ENCODE peak calls at places on chromosomes 2 and 18, in ten cellular contexts. One of them, this sample, is unnamed. For H3K27me3 and H3K4me1, the result is how much of the 10 kb centered on the place peaks cover.

GRCh38 chr2:46386763-46387162 is 89.6 kb downstream of the EPAS1 start:
- DNase-seq in thoracic aorta: no peak
- DNase-seq in mesendoderm: no peak
- DNase-seq in H9: peak
- DNase-seq in esophagus squamous epithelium: no peak
- DNase-seq in psoas muscle: no peak
- DNase-seq in left ventricle myocardium inferior: no peak
- DNase-seq in astrocyte: no peak
- DNase-seq in breast epithelium: no peak
- DNase-seq in foreskin keratinocyte: no peak
- DNase-seq in this sample: no peak

GRCh38 chr2:219595250-219595649 is 2.4 kb upstream of the STK11IP start:
- DNase-seq in thoracic aorta: no peak
- DNase-seq in mesendoderm: peak
- DNase-seq in H9: no peak
- DNase-seq in esophagus squamous epithelium: no peak
- DNase-seq in psoas muscle: no peak
- DNase-seq in left ventricle myocardium inferior: no peak
- DNase-seq in astrocyte: peak
- DNase-seq in breast epithelium: no peak
- DNase-seq in foreskin keratinocyte: no peak
- DNase-seq in this sample: no peak

GRCh38 chr2:39728941-39729351 is 50.1 kb downstream of the THUMPD2 start:
- DNase-seq in thoracic aorta: no peak
- DNase-seq in mesendoderm: peak
- DNase-seq in H9: peak
- DNase-seq in esophagus squamous epithelium: no peak
- DNase-seq in psoas muscle: peak
- DNase-seq in left ventricle myocardium inferior: no peak
- DNase-seq in astrocyte: peak
- DNase-seq in breast epithelium: no peak
- DNase-seq in foreskin keratinocyte: no peak
- DNase-seq in this sample: no peak

GRCh38 chr18:62281684-62282083 is 43.4 kb upstream of the TNFRSF11A start:
- DNase-seq in thoracic aorta: no peak
- DNase-seq in mesendoderm: no peak
- DNase-seq in H9: no peak
- DNase-seq in esophagus squamous epithelium: no peak
- DNase-seq in psoas muscle: no peak
- DNase-seq in left ventricle myocardium inferior: no peak
- DNase-seq in astrocyte: peak
- DNase-seq in breast epithelium: no peak
- DNase-seq in foreskin keratinocyte: peak
- DNase-seq in this sample: no peak

GRCh38 chr18:77131100-77131651 is 1.4 kb downstream of the MBP start:
- DNase-seq in thoracic aorta: no peak
- DNase-seq in mesendoderm: no peak
- DNase-seq in H9: no peak
- DNase-seq in esophagus squamous epithelium: no peak
- DNase-seq in psoas muscle: peak
- DNase-seq in left ventricle myocardium inferior: peak
- DNase-seq in astrocyte: no peak
- DNase-seq in breast epithelium: no peak
- DNase-seq in foreskin keratinocyte: no peak
- DNase-seq in this sample: peak

GRCh38 chr18:11392974-11393373 is 216.4 kb upstream of the SLC35G4 start:
- DNase-seq in thoracic aorta: no peak
- DNase-seq in mesendoderm: no peak
- DNase-seq in H9: no peak
- DNase-seq in esophagus squamous epithelium: no peak
- DNase-seq in psoas muscle: no peak
- DNase-seq in left ventricle myocardium inferior: no peak
- DNase-seq in astrocyte: no peak
- DNase-seq in breast epithelium: no peak
- DNase-seq in foreskin keratinocyte: no peak
- DNase-seq in this sample: no peak

GRCh38 chr2:171297951-171298350 is 135.8 kb downstream of the METTL8 start:
- DNase-seq in thoracic aorta: no peak
- DNase-seq in mesendoderm: no peak
- DNase-seq in H9: no peak
- DNase-seq in esophagus squamous epithelium: no peak
- DNase-seq in psoas muscle: no peak
- DNase-seq in left ventricle myocardium inferior: no peak
- DNase-seq in astrocyte: peak
- DNase-seq in breast epithelium: no peak
- DNase-seq in foreskin keratinocyte: no peak
- DNase-seq in this sample: no peak

GRCh38 chr2:83744830-83745229 is 714.2 kb downstream of the SUCLG1 start:
- DNase-seq in thoracic aorta: no peak
- DNase-seq in mesendoderm: no peak
- DNase-seq in H9: no peak
- DNase-seq in esophagus squamous epithelium: no peak
- DNase-seq in psoas muscle: no peak
- DNase-seq in left ventricle myocardium inferior: no peak
- DNase-seq in astrocyte: no peak
- DNase-seq in breast epithelium: no peak
- DNase-seq in foreskin keratinocyte: no peak
- DNase-seq in this sample: no peak

GRCh38 chr2:185984670-185985069 is 246.1 kb downstream of the FSIP2 start:
- DNase-seq in thoracic aorta: no peak
- DNase-seq in mesendoderm: peak
- DNase-seq in H9: no peak
- DNase-seq in esophagus squamous epithelium: no peak
- DNase-seq in psoas muscle: no peak
- DNase-seq in left ventricle myocardium inferior: no peak
- DNase-seq in astrocyte: peak
- DNase-seq in breast epithelium: no peak
- DNase-seq in foreskin keratinocyte: no peak
- DNase-seq in this sample: no peak

GRCh38 chr2:64987001-64987962 is 1.9 kb upstream of the SLC1A4 start:
- DNase-seq in thoracic aorta: no peak
- DNase-seq in mesendoderm: no peak
- DNase-seq in H9: no peak
- DNase-seq in esophagus squamous epithelium: no peak
- DNase-seq in psoas muscle: no peak
- DNase-seq in left ventricle myocardium inferior: no peak
- DNase-seq in astrocyte: peak
- DNase-seq in breast epithelium: no peak
- DNase-seq in foreskin keratinocyte: peak
- DNase-seq in this sample: peak

GRCh38 chr18:3688682-3689081 is 238.7 kb downstream of the TGIF1 start:
- DNase-seq in thoracic aorta: no peak
- DNase-seq in mesendoderm: peak
- DNase-seq in H9: peak
- DNase-seq in esophagus squamous epithelium: no peak
- DNase-seq in psoas muscle: no peak
- DNase-seq in left ventricle myocardium inferior: no peak
- DNase-seq in astrocyte: peak
- DNase-seq in breast epithelium: no peak
- DNase-seq in foreskin keratinocyte: peak
- DNase-seq in this sample: no peak

GRCh38 chr18:58525517-58525916 is 103.4 kb downstream of the ALPK2 start:
- DNase-seq in thoracic aorta: no peak
- DNase-seq in mesendoderm: no peak
- DNase-seq in H9: no peak
- DNase-seq in esophagus squamous epithelium: no peak
- DNase-seq in psoas muscle: no peak
- DNase-seq in left ventricle myocardium inferior: no peak
- DNase-seq in astrocyte: peak
- DNase-seq in breast epithelium: no peak
- DNase-seq in foreskin keratinocyte: no peak
- DNase-seq in this sample: no peak

GRCh38 chr2:188811522-188811921 is 162.7 kb upstream of the COL3A1 start:
- DNase-seq in thoracic aorta: no peak
- DNase-seq in mesendoderm: no peak
- DNase-seq in H9: no peak
- DNase-seq in esophagus squamous epithelium: no peak
- DNase-seq in psoas muscle: no peak
- DNase-seq in left ventricle myocardium inferior: no peak
- DNase-seq in astrocyte: peak
- DNase-seq in breast epithelium: no peak
- DNase-seq in foreskin keratinocyte: peak
- DNase-seq in this sample: no peak

DNA sequence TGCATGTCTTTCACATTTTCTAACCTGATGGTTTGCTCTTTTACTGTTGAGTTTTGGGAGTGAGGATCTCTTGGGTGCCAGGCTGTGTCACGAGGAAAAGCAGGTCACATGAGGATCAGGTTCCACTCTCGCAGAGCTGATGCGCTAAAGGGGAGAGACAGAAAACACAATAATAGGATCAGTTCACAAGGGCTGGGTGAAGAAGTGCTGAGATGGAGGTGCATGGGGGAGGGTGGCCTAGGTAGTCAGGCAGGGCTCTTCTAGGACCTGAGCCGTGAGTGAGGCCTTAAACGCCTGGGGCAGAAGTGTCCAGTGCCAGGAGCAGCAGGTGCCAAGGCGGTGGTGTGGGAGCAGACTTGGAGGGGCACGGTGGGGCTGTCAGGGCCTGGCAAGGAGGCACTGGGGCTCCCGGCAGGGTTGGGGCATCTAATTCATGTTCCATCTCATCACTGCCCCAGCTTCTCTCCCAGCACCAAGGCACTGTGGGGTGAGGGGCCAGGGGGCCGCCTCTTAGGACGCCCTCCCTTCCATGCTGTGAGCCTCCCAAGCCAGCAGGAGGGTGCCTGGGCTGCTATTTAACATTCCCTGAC is 9.3 kb downstream of the KCNIP3 start:
- DNase-seq in thoracic aorta: no peak
- DNase-seq in mesendoderm: no peak
- DNase-seq in H9: no peak
- DNase-seq in esophagus squamous epithelium: no peak
- DNase-seq in psoas muscle: no peak
- DNase-seq in left ventricle myocardium inferior: no peak
- DNase-seq in astrocyte: no peak
- DNase-seq in breast epithelium: no peak
- DNase-seq in foreskin keratinocyte: no peak
- DNase-seq in this sample: no peak
- H3K27me3 ChIP-seq in thoracic aorta: under half
- H3K27me3 ChIP-seq in mesendoderm: under half
- H3K27me3 ChIP-seq in H9: under half
- H3K27me3 ChIP-seq in esophagus squamous epithelium: under half
- H3K27me3 ChIP-seq in psoas muscle: under half
- H3K27me3 ChIP-seq in left ventricle myocardium inferior: half or more
- H3K27me3 ChIP-seq in astrocyte: under half
- H3K27me3 ChIP-seq in breast epithelium: under half
- H3K27me3 ChIP-seq in foreskin keratinocyte: under half
- H3K27me3 ChIP-seq in this sample: under half

DNA sequence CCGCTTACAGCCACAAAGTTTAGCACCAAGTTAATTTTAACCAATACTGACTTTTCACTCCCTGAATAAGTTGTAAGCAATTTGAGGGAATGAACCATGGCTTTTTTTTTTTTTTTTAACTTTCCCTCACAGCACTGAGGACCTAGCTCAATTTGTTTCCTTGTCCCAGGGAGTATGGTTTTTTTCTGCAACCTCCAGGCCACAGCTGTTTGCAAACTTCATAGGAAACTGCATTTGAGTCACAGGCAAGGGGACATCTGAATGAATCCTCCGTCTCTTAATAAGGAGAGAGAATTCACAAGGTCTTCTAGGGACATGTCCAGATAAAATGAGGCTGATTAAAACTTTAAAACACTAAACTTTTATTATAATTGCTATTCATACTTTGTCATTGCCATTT is 181.5 kb downstream of the GFPT1 start:
- DNase-seq in thoracic aorta: no peak
- DNase-seq in mesendoderm: no peak
- DNase-seq in H9: no peak
- DNase-seq in esophagus squamous epithelium: no peak
- DNase-seq in psoas muscle: no peak
- DNase-seq in left ventricle myocardium inferior: no peak
- DNase-seq in astrocyte: no peak
- DNase-seq in breast epithelium: no peak
- DNase-seq in foreskin keratinocyte: no peak
- DNase-seq in this sample: no peak
- H3K27ac ChIP-seq in thoracic aorta: no peak
- H3K27ac ChIP-seq in mesendoderm: no peak
- H3K27ac ChIP-seq in H9: no peak
- H3K27ac ChIP-seq in esophagus squamous epithelium: no peak
- H3K27ac ChIP-seq in psoas muscle: no peak
- H3K27ac ChIP-seq in left ventricle myocardium inferior: no peak
- H3K27ac ChIP-seq in astrocyte: no peak
- H3K27ac ChIP-seq in breast epithelium: no peak
- H3K27ac ChIP-seq in foreskin keratinocyte: no peak
- H3K27ac ChIP-seq in this sample: no peak

GRCh38 chr2:44943031-44943692 is 1.7 kb downstream of the SIX3 start:
- DNase-seq in thoracic aorta: no peak
- DNase-seq in mesendoderm: peak
- DNase-seq in H9: no peak
- DNase-seq in esophagus squamous epithelium: no peak
- DNase-seq in psoas muscle: no peak
- DNase-seq in left ventricle myocardium inferior: no peak
- DNase-seq in astrocyte: no peak
- DNase-seq in breast epithelium: no peak
- DNase-seq in foreskin keratinocyte: no peak
- DNase-seq in this sample: no peak
- H3K4me1 ChIP-seq in thoracic aorta: under half
- H3K4me1 ChIP-seq in mesendoderm: under half
- H3K4me1 ChIP-seq in H9: under half
- H3K4me1 ChIP-seq in esophagus squamous epithelium: half or more
- H3K4me1 ChIP-seq in psoas muscle: under half
- H3K4me1 ChIP-seq in left ventricle myocardium inferior: half or more
- H3K4me1 ChIP-seq in astrocyte: under half
- H3K4me1 ChIP-seq in breast epithelium: under half
- H3K4me1 ChIP-seq in foreskin keratinocyte: under half
- H3K4me1 ChIP-seq in this sample: under half

DNA sequence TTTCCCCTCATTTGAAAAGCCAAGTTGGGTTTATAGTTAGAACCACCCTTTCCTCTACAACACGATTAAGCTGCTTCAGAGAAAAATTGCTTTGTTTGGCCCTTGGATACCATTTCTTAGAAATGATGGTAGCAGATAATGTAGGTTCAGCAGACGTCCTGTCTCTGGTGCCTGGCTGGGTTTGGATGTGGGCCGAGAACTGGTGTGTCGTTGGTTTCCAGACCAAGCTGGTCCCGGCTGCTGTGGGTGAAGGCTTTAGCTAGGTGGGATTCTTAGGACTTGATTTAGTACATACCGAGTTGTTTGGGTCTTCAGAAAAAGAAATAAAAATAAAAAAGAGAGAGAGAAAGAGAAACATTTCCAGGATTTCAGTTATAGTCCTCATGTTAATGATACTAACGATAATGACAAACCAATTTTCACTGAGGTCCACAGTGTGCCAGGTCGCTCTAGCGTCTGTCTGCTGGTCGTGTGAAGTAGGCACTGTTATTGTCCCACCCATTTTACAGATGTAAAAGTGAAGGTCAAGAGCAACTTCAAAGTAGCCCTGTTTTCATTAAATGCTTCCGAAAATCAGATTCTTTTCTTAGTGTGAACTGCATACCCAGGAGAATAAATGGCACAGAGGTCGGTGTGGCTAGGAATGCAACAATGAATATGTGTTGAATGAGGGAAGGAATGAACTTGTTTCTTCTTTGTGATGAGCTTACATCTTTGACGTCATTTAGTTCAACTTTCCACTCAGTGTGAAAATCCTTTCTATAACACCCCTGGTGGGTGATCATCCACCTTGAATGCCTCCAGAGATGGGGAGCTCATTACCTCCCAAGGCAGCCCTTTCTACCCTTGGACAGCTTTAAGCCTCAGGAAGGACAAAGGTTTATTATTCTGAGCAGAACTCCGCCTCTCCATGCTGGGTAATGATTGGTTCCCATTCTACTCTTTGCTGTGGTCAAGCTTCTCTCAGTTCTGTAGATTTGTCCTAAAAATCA is 115.9 kb downstream of the INHBB start:
- DNase-seq in thoracic aorta: no peak
- DNase-seq in mesendoderm: no peak
- DNase-seq in H9: no peak
- DNase-seq in esophagus squamous epithelium: no peak
- DNase-seq in psoas muscle: no peak
- DNase-seq in left ventricle myocardium inferior: no peak
- DNase-seq in astrocyte: no peak
- DNase-seq in breast epithelium: no peak
- DNase-seq in foreskin keratinocyte: no peak
- DNase-seq in this sample: no peak
- H3K27me3 ChIP-seq in thoracic aorta: under half
- H3K27me3 ChIP-seq in mesendoderm: under half
- H3K27me3 ChIP-seq in H9: half or more
- H3K27me3 ChIP-seq in esophagus squamous epithelium: under half
- H3K27me3 ChIP-seq in psoas muscle: under half
- H3K27me3 ChIP-seq in left ventricle myocardium inferior: under half
- H3K27me3 ChIP-seq in astrocyte: under half
- H3K27me3 ChIP-seq in breast epithelium: under half
- H3K27me3 ChIP-seq in foreskin keratinocyte: under half
- H3K27me3 ChIP-seq in this sample: under half